ENCODE peak calls at places on chromosomes 1 and 21, in eight cellular contexts. A, C, Z, T, J, Q, P and H are unnamed samples.

GRCh38 chr1:97745912-97746311 is 174.9 kb downstream of the DPYD start:
- DNase-seq in A (no peak), Q (no peak), T (no peak), J (peak; percentile 63), Z (no peak), C (no peak), P (no peak), H (no peak)

GRCh38 chr21:41745971-41746743 is 20.7 kb downstream of the RIPK4 start:
- DNase-seq in C (no peak), J (no peak), P (no peak), A (no peak), T (no peak), Q (no peak), Z (no peak), H (no peak)

GRCh38 chr1:43622901-43623780 is 26.8 kb upstream of the KDM4A start:
- DNase-seq in T (no peak), P (no peak), C (no peak), J (no peak), Z (no peak), A (no peak), Q (no peak), H (no peak)

GRCh38 chr1:84583648-84584047 is 9.4 kb upstream of the CTBS start:
- DNase-seq in J (peak; percentile 4), A (no peak), Q (no peak), C (no peak), T (peak; percentile 20), Z (no peak), P (no peak), H (no peak)

GRCh38 chr1:108865316-108865910 is 8.5 kb upstream of the AKNAD1 start:
- DNase-seq in J (no peak), Z (peak; percentile 24), P (no peak), C (no peak), T (no peak), Q (no peak), A (no peak), H (no peak)

GRCh38 chr1:188022661-188023060 is 1193.9 kb downstream of the PLA2G4A start:
- DNase-seq in C (no peak), P (no peak), A (no peak), Z (no peak), J (no peak), Q (no peak), T (no peak), H (no peak)

GRCh38 chr1:236316437-236316836 is 34.7 kb upstream of the ERO1B start:
- DNase-seq in P (no peak), Q (no peak), C (no peak), J (no peak), A (no peak), T (no peak), Z (no peak), H (no peak)

GRCh38 chr1:29577512-29577911 is 341.2 kb downstream of the PTPRU start:
- DNase-seq in Z (no peak), Q (no peak), A (no peak), P (no peak), C (no peak), T (no peak), J (no peak), H (no peak)

GRCh38 chr21:41497008-41497407 is 10.9 kb downstream of the TMPRSS2 start:
- DNase-seq in Z (no peak), T (no peak), P (no peak), A (no peak), J (no peak), C (no peak), Q (no peak), H (no peak)

GRCh38 chr1:37158113-37158749 is 123.9 kb upstream of the GRIK3 start:
- DNase-seq in T (peak; percentile 93), P (peak; percentile 14), Z (no peak), C (no peak), J (no peak), A (no peak), Q (no peak), H (peak; percentile 31)

GRCh38 chr1:109183339-109183738 is 30.4 kb upstream of the SARS1 start:
- DNase-seq in A (no peak), Q (no peak), J (no peak), T (no peak), Z (no peak), P (no peak), C (no peak), H (no peak)

GRCh38 chr1:65069186-65069585 is 78.8 kb upstream of the AK4 start:
- DNase-seq in T (no peak), Q (no peak), C (no peak), P (no peak), J (no peak), Z (no peak), A (no peak), H (no peak)

GRCh38 chr21:44969965-44970755 is 30.3 kb downstream of the SLX9 start:
- DNase-seq in C (no peak), T (peak; percentile 4), Q (no peak), P (no peak), Z (no peak), J (peak; percentile 55), A (no peak), H (no peak)

GRCh38 chr1:181987334-181987870 is 74.1 kb downstream of the ZNF648 start:
- DNase-seq in J (no peak), C (no peak), A (no peak), Q (no peak), T (peak; percentile 84), P (no peak), Z (no peak), H (no peak)

GRCh38 chr1:6108937-6109636 is 63.4 kb downstream of the KCNAB2 start:
- DNase-seq in T (peak; percentile 65), C (peak; percentile 80), Q (no peak), Z (no peak), J (peak; percentile 65), A (peak; percentile 69), P (no peak), H (no peak)

GRCh38 chr1:241323510-241323909 is 33.5 kb downstream of the RGS7 start:
- DNase-seq in Z (peak; percentile 28), Q (no peak), C (no peak), P (peak; percentile 82), T (peak; percentile 11), J (peak; percentile 48), A (peak; percentile 17), H (no peak)

GRCh38 chr1:232018512-232019340 is 392.1 kb downstream of the DISC1 start:
- DNase-seq in J (no peak), P (no peak), C (no peak), Q (no peak), T (no peak), A (no peak), Z (no peak), H (no peak)